ENCODE peak calls at places on chromosomes 5 and 9, in nine cellular contexts. Q is heart left ventricle; H is AG04450; N is activated CD4-positive, alpha-beta T cell treated with anti-CD3 and anti-CD28 coated beads, Interleukin-2, amount 50 U/mL, for 1 hour; S is EL; R is right atrium auricular region; D is esophagus squamous epithelium; U is endothelial cell of umbilical vein; L is osteocyte. G is an unnamed sample.

GRCh38 chr5:154368041-154368800 is 77.6 kb upstream of the SAP30L start:
- DNase-seq in U (peak), H (peak), S (peak), R (peak), N (no peak), L (no peak), Q (peak), D (no peak), G (peak)

GRCh38 chr5:8829322-8830029 is 716.4 kb downstream of the SEMA5A start:
- DNase-seq in U (peak), H (peak), R (no peak), S (peak), N (no peak), L (no peak), D (no peak), Q (no peak), G (peak)

GRCh38 chr5:81779125-81779934 is 28.4 kb upstream of the SSBP2 start:
- DNase-seq in Q (peak), S (peak), H (no peak), R (no peak), L (no peak), D (peak), N (peak), U (peak), G (peak)

GRCh38 chr5:179310439-179311090 is 34.7 kb downstream of the ADAMTS2 start:
- DNase-seq in S (no peak), L (no peak), R (no peak), Q (no peak), D (no peak), U (no peak), N (no peak), H (no peak), G (no peak)

GRCh38 chr5:114185274-114185673 is 176.6 kb upstream of the KCNN2 start:
- DNase-seq in R (no peak), L (no peak), S (peak), U (peak), D (no peak), N (no peak), Q (peak), H (no peak), G (peak)

GRCh38 chr5:138458353-138458752 is 6.9 kb upstream of the EGR1 start:
- DNase-seq in L (no peak), R (no peak), D (no peak), N (no peak), Q (peak), U (peak), H (no peak), S (no peak), G (no peak)

GRCh38 chr9:72703574-72703973 is 182.2 kb downstream of the TMC1 start:
- DNase-seq in U (no peak), Q (no peak), S (no peak), L (no peak), R (no peak), H (no peak), D (no peak), N (no peak), G (peak)

GRCh38 chr5:150503977-150504620 is 3.8 kb upstream of the NDST1 start:
- DNase-seq in N (no peak), R (no peak), D (no peak), L (no peak), S (no peak), U (peak), Q (peak), H (no peak), G (peak)

GRCh38 chr5:30607301-30607700 is 586.2 kb upstream of the CDH6 start:
- DNase-seq in Q (no peak), R (no peak), D (no peak), L (no peak), S (no peak), N (no peak), H (no peak), U (no peak), G (no peak)

GRCh38 chr9:91948423-91949292 is 1.4 kb downstream of the ROR2 start:
- DNase-seq in U (no peak), D (no peak), L (peak), N (no peak), H (no peak), Q (no peak), R (peak), S (peak), G (peak)

GRCh38 chr5:180090769-180091546 is 19.4 kb upstream of the RNF130 start:
- DNase-seq in D (no peak), L (no peak), S (peak), U (peak), N (no peak), Q (no peak), R (no peak), H (no peak), G (peak)

GRCh38 chr5:187042-187431 is 4.3 kb upstream of the LRRC14B start:
- DNase-seq in N (no peak), D (no peak), U (no peak), R (no peak), Q (no peak), L (no peak), S (no peak), H (no peak), G (no peak)

GRCh38 chr9:123426406-123426805 is 70.4 kb downstream of the CRB2 start:
- DNase-seq in N (no peak), L (no peak), U (no peak), S (no peak), Q (no peak), R (no peak), H (no peak), D (no peak), G (no peak)

GRCh38 chr5:79753863-79754645 is 64.4 kb downstream of the CMYA5 start:
- DNase-seq in Q (no peak), R (no peak), S (no peak), N (no peak), H (no peak), L (no peak), U (no peak), D (no peak), G (no peak)

GRCh38 chr9:24912767-24913166 is 367.1 kb upstream of the IZUMO3 start:
- DNase-seq in H (no peak), D (no peak), U (peak), R (no peak), Q (no peak), S (no peak), L (no peak), N (no peak), G (no peak)

GRCh38 chr5:664343-664993 is 28.7 kb downstream of the TPPP start:
- DNase-seq in Q (peak), U (no peak), L (no peak), S (no peak), N (no peak), R (no peak), H (no peak), D (no peak), G (no peak)

GRCh38 chr5:88364991-88365390 is 96.3 kb upstream of the TMEM161B start:
- DNase-seq in N (no peak), D (no peak), U (no peak), L (no peak), R (no peak), H (no peak), Q (no peak), S (no peak), G (no peak)

GRCh38 chr5:93100433-93100832 is 480.6 kb downstream of the NR2F1-AS1 start:
- DNase-seq in L (no peak), D (no peak), R (no peak), N (no peak), U (no peak), Q (no peak), H (no peak), S (peak), G (peak)

GRCh38 chr5:81881595-81881994 is 90.2 kb upstream of the ATG10 start:
- DNase-seq in R (no peak), H (no peak), Q (no peak), S (no peak), N (no peak), L (no peak), D (no peak), U (no peak), G (no peak)

GRCh38 chr5:135745897-135746500 is 88.5 kb upstream of the SLC25A48 start:
- DNase-seq in N (no peak), L (peak), D (no peak), U (no peak), Q (no peak), R (no peak), H (no peak), S (no peak), G (no peak)

GRCh38 chr9:32839486-32839885 is 56.1 kb downstream of the TMEM215 start:
- DNase-seq in Q (no peak), R (no peak), D (no peak), N (no peak), S (no peak), H (no peak), L (no peak), U (no peak), G (no peak)

GRCh38 chr5:58451732-58452565 is 7.9 kb downstream of the PLK2 start:
- DNase-seq in N (no peak), Q (no peak), H (no peak), U (peak), S (no peak), R (no peak), L (no peak), D (no peak), G (no peak)

GRCh38 chr5:65102826-65103673 is 334.3 kb downstream of the CWC27 start:
- DNase-seq in D (peak), S (no peak), N (peak), L (no peak), U (peak), Q (peak), H (no peak), R (no peak), G (peak)

GRCh38 chr5:177353093-177353492 is 1.6 kb upstream of the LMAN2 start:
- DNase-seq in Q (no peak), S (no peak), N (no peak), U (no peak), L (no peak), R (no peak), D (no peak), H (no peak), G (no peak)

GRCh38 chr9:77011973-77012817 is 7.3 kb upstream of the FOXB2 start:
- DNase-seq in S (peak), L (peak), Q (no peak), H (no peak), R (peak), U (peak), D (no peak), N (peak), G (peak)

GRCh38 chr5:526456-527088 is 2.3 kb upstream of the SLC9A3 start:
- DNase-seq in D (no peak), R (no peak), N (no peak), H (no peak), L (no peak), Q (no peak), U (no peak), S (no peak), G (no peak)

GRCh38 chr5:173823721-173824567 is 64.2 kb upstream of the CPEB4 start:
- DNase-seq in Q (no peak), H (peak), S (peak), U (peak), R (no peak), D (no peak), N (no peak), L (no peak), G (peak)

GRCh38 chr9:123360161-123361085 is 4.4 kb downstream of the CRB2 start:
- DNase-seq in L (no peak), H (no peak), R (no peak), Q (no peak), S (no peak), N (peak), U (no peak), D (no peak), G (no peak)

GRCh38 chr9:130825051-130825651 is 9.9 kb upstream of the ABL1 start:
- DNase-seq in N (no peak), L (peak), S (peak), Q (peak), H (no peak), D (no peak), R (no peak), U (peak), G (peak)

GRCh38 chr9:137236238-137236935 is 4.7 kb upstream of the TUBB4B start:
- DNase-seq in D (no peak), U (peak), Q (peak), L (peak), N (peak), R (peak), S (peak), H (peak), G (peak)

GRCh38 chr5:6785861-6786180 is 72.6 kb downstream of the TENT4A start:
- DNase-seq in U (no peak), S (no peak), H (no peak), L (peak), N (no peak), Q (no peak), D (no peak), R (no peak), G (no peak)

GRCh38 chr5:59757442-59757841 is 136.1 kb downstream of the PDE4D start:
- DNase-seq in L (no peak), R (no peak), D (no peak), H (no peak), S (no peak), Q (no peak), U (no peak), N (no peak), G (no peak)

GRCh38 chr5:65695162-65695755 is 26.6 kb downstream of the SGTB start:
- DNase-seq in U (no peak), H (no peak), Q (no peak), D (no peak), S (no peak), L (no peak), N (no peak), R (no peak), G (no peak)